ENCODE peak calls at places on chromosomes 3 and 15, in five cellular contexts. One of them, this sample, is unnamed.

GRCh38 chr3:152396867-152397266 is 128.1 kb downstream of the MBNL1 start:
- DNase-seq in fibroblast of pulmonary artery: peak
- DNase-seq in cardiac fibroblast: peak
- DNase-seq in body of pancreas: no peak
- DNase-seq in PC-3: no peak
- DNase-seq in this sample: no peak

GRCh38 chr3:72547183-72547582 is 301.1 kb downstream of the SHQ1 start:
- DNase-seq in fibroblast of pulmonary artery: no peak
- DNase-seq in body of pancreas: peak
- DNase-seq in PC-3: no peak
- DNase-seq in cardiac fibroblast: no peak
- DNase-seq in this sample: no peak

GRCh38 chr3:111919370-111920065 is 59.3 kb upstream of the ABHD10 start:
- DNase-seq in body of pancreas: no peak
- DNase-seq in PC-3: no peak
- DNase-seq in cardiac fibroblast: no peak
- DNase-seq in fibroblast of pulmonary artery: no peak
- DNase-seq in this sample: no peak

GRCh38 chr3:82521657-82522056 is 760.2 kb upstream of the GBE1 start:
- DNase-seq in fibroblast of pulmonary artery: no peak
- DNase-seq in body of pancreas: no peak
- DNase-seq in PC-3: no peak
- DNase-seq in cardiac fibroblast: no peak
- DNase-seq in this sample: no peak

GRCh38 chr3:158683216-158683975 is 10.9 kb upstream of the LXN start:
- DNase-seq in cardiac fibroblast: peak
- DNase-seq in body of pancreas: no peak
- DNase-seq in fibroblast of pulmonary artery: peak
- DNase-seq in PC-3: peak
- DNase-seq in this sample: peak

GRCh38 chr15:85622432-85622831 is 172.3 kb downstream of the KLHL25 start:
- DNase-seq in cardiac fibroblast: peak
- DNase-seq in body of pancreas: no peak
- DNase-seq in PC-3: no peak
- DNase-seq in fibroblast of pulmonary artery: no peak
- DNase-seq in this sample: no peak

GRCh38 chr15:68211656-68212320 is 6.7 kb upstream of the CALML4 start:
- DNase-seq in cardiac fibroblast: no peak
- DNase-seq in body of pancreas: no peak
- DNase-seq in PC-3: no peak
- DNase-seq in fibroblast of pulmonary artery: no peak
- DNase-seq in this sample: no peak

GRCh38 chr3:72229952-72230351 is 445.0 kb upstream of the PROK2 start:
- DNase-seq in cardiac fibroblast: no peak
- DNase-seq in fibroblast of pulmonary artery: no peak
- DNase-seq in PC-3: peak
- DNase-seq in body of pancreas: peak
- DNase-seq in this sample: no peak

GRCh38 chr3:41095702-41096101 is 103.6 kb upstream of the CTNNB1 start:
- DNase-seq in body of pancreas: no peak
- DNase-seq in PC-3: no peak
- DNase-seq in fibroblast of pulmonary artery: peak
- DNase-seq in cardiac fibroblast: peak
- DNase-seq in this sample: no peak

GRCh38 chr3:23671901-23672589 is 133.7 kb upstream of the UBE2E1 start:
- DNase-seq in cardiac fibroblast: no peak
- DNase-seq in PC-3: peak
- DNase-seq in fibroblast of pulmonary artery: peak
- DNase-seq in body of pancreas: peak
- DNase-seq in this sample: no peak

GRCh38 chr3:20111836-20112235 is 71.6 kb downstream of the KAT2B start:
- DNase-seq in fibroblast of pulmonary artery: no peak
- DNase-seq in PC-3: peak
- DNase-seq in body of pancreas: no peak
- DNase-seq in cardiac fibroblast: peak
- DNase-seq in this sample: peak

GRCh38 chr3:13110678-13111116 is 37.5 kb upstream of the IQSEC1 start:
- DNase-seq in PC-3: peak
- DNase-seq in body of pancreas: peak
- DNase-seq in cardiac fibroblast: no peak
- DNase-seq in fibroblast of pulmonary artery: no peak
- DNase-seq in this sample: no peak

GRCh38 chr3:158094235-158094916 is 11.8 kb downstream of the SHOX2 start:
- DNase-seq in cardiac fibroblast: no peak
- DNase-seq in body of pancreas: no peak
- DNase-seq in fibroblast of pulmonary artery: no peak
- DNase-seq in PC-3: no peak
- DNase-seq in this sample: no peak

GRCh38 chr3:48151807-48152427 is 36.3 kb downstream of the CDC25A start:
- DNase-seq in body of pancreas: peak
- DNase-seq in PC-3: peak
- DNase-seq in cardiac fibroblast: no peak
- DNase-seq in fibroblast of pulmonary artery: no peak
- DNase-seq in this sample: no peak

GRCh38 chr15:34944946-34945345 is 24.6 kb downstream of the AQR start:
- DNase-seq in PC-3: no peak
- DNase-seq in cardiac fibroblast: no peak
- DNase-seq in fibroblast of pulmonary artery: no peak
- DNase-seq in body of pancreas: no peak
- DNase-seq in this sample: no peak

GRCh38 chr15:55241895-55242294 is 45.2 kb upstream of the RSL24D1 start:
- DNase-seq in body of pancreas: no peak
- DNase-seq in fibroblast of pulmonary artery: peak
- DNase-seq in cardiac fibroblast: peak
- DNase-seq in PC-3: no peak
- DNase-seq in this sample: no peak

GRCh38 chr3:116815831-116816588 is 106.4 kb downstream of the TUSC7 start:
- DNase-seq in fibroblast of pulmonary artery: peak
- DNase-seq in PC-3: no peak
- DNase-seq in cardiac fibroblast: no peak
- DNase-seq in body of pancreas: no peak
- DNase-seq in this sample: peak

GRCh38 chr3:183912895-183913579 is 28.4 kb upstream of the PARL start:
- DNase-seq in PC-3: peak
- DNase-seq in body of pancreas: peak
- DNase-seq in cardiac fibroblast: no peak
- DNase-seq in fibroblast of pulmonary artery: no peak
- DNase-seq in this sample: no peak

GRCh38 chr15:25688166-25688565 is 175.0 kb downstream of the ATP10A start:
- DNase-seq in body of pancreas: no peak
- DNase-seq in cardiac fibroblast: no peak
- DNase-seq in PC-3: no peak
- DNase-seq in fibroblast of pulmonary artery: no peak
- DNase-seq in this sample: no peak

GRCh38 chr3:126129408-126129891 is 45.5 kb upstream of the SLC41A3 start:
- DNase-seq in cardiac fibroblast: peak
- DNase-seq in PC-3: peak
- DNase-seq in fibroblast of pulmonary artery: peak
- DNase-seq in body of pancreas: peak
- DNase-seq in this sample: no peak

GRCh38 chr15:75695206-75695605 is 17.4 kb downstream of the CSPG4 start:
- DNase-seq in PC-3: no peak
- DNase-seq in body of pancreas: no peak
- DNase-seq in fibroblast of pulmonary artery: no peak
- DNase-seq in cardiac fibroblast: no peak
- DNase-seq in this sample: no peak

GRCh38 chr15:26013946-26014345 is 150.8 kb upstream of the ATP10A start:
- DNase-seq in fibroblast of pulmonary artery: no peak
- DNase-seq in PC-3: peak
- DNase-seq in cardiac fibroblast: no peak
- DNase-seq in body of pancreas: no peak
- DNase-seq in this sample: no peak

GRCh38 chr3:113212155-113212844 is 943 bp downstream of the BOC start:
- DNase-seq in fibroblast of pulmonary artery: peak
- DNase-seq in PC-3: peak
- DNase-seq in cardiac fibroblast: peak
- DNase-seq in body of pancreas: peak
- DNase-seq in this sample: peak

GRCh38 chr3:174859109-174859735 is at the start of gene NAALADL2:
- DNase-seq in body of pancreas: no peak
- DNase-seq in fibroblast of pulmonary artery: no peak
- DNase-seq in PC-3: peak
- DNase-seq in cardiac fibroblast: no peak
- DNase-seq in this sample: no peak

GRCh38 chr15:39236375-39236774 is 344.5 kb upstream of the THBS1 start:
- DNase-seq in cardiac fibroblast: no peak
- DNase-seq in body of pancreas: no peak
- DNase-seq in PC-3: no peak
- DNase-seq in fibroblast of pulmonary artery: no peak
- DNase-seq in this sample: no peak

GRCh38 chr3:161171113-161171512 is 50.0 kb upstream of the NMD3 start:
- DNase-seq in fibroblast of pulmonary artery: peak
- DNase-seq in body of pancreas: peak
- DNase-seq in PC-3: peak
- DNase-seq in cardiac fibroblast: peak
- DNase-seq in this sample: peak

GRCh38 chr3:8589880-8590556 is 54.6 kb downstream of the SSUH2 start:
- DNase-seq in cardiac fibroblast: no peak
- DNase-seq in fibroblast of pulmonary artery: no peak
- DNase-seq in PC-3: no peak
- DNase-seq in body of pancreas: no peak
- DNase-seq in this sample: peak

GRCh38 chr15:25797035-25797434 is 66.1 kb downstream of the ATP10A start:
- DNase-seq in cardiac fibroblast: no peak
- DNase-seq in fibroblast of pulmonary artery: no peak
- DNase-seq in body of pancreas: no peak
- DNase-seq in PC-3: no peak
- DNase-seq in this sample: no peak

GRCh38 chr15:73832657-73833056 is 40.7 kb upstream of the TBC1D21 start:
- DNase-seq in PC-3: no peak
- DNase-seq in fibroblast of pulmonary artery: peak
- DNase-seq in body of pancreas: no peak
- DNase-seq in cardiac fibroblast: no peak
- DNase-seq in this sample: no peak

GRCh38 chr3:61333562-61333961 is 82.3 kb upstream of the FHIT start:
- DNase-seq in cardiac fibroblast: no peak
- DNase-seq in body of pancreas: no peak
- DNase-seq in PC-3: no peak
- DNase-seq in fibroblast of pulmonary artery: no peak
- DNase-seq in this sample: no peak

GRCh38 chr3:71166839-71167238 is 416.7 kb downstream of the FOXP1 start:
- DNase-seq in PC-3: no peak
- DNase-seq in cardiac fibroblast: no peak
- DNase-seq in fibroblast of pulmonary artery: no peak
- DNase-seq in body of pancreas: no peak
- DNase-seq in this sample: no peak
- TF ChIP-seq CTCF in PC-3: no peak
- TF ChIP-seq CTCF in cardiac fibroblast: no peak
- TF ChIP-seq CTCF in fibroblast of pulmonary artery: no peak
- TF ChIP-seq CTCF in body of pancreas: no peak
- TF ChIP-seq CTCF in this sample: no peak

GRCh38 chr3:122858373-122858772 is 63.5 kb downstream of the SLC49A4 start:
- DNase-seq in body of pancreas: no peak
- DNase-seq in fibroblast of pulmonary artery: peak
- DNase-seq in PC-3: peak
- DNase-seq in cardiac fibroblast: peak
- DNase-seq in this sample: peak
- TF ChIP-seq CTCF in body of pancreas: no peak
- TF ChIP-seq CTCF in fibroblast of pulmonary artery: peak
- TF ChIP-seq CTCF in PC-3: peak
- TF ChIP-seq CTCF in cardiac fibroblast: peak
- TF ChIP-seq CTCF in this sample: peak

GRCh38 chr3:49198161-49198560 is 26.8 kb downstream of the KLHDC8B start:
- DNase-seq in cardiac fibroblast: no peak
- DNase-seq in fibroblast of pulmonary artery: no peak
- DNase-seq in body of pancreas: no peak
- DNase-seq in PC-3: no peak
- DNase-seq in this sample: no peak
- TF ChIP-seq CTCF in cardiac fibroblast: no peak
- TF ChIP-seq CTCF in fibroblast of pulmonary artery: no peak
- TF ChIP-seq CTCF in body of pancreas: no peak
- TF ChIP-seq CTCF in PC-3: no peak
- TF ChIP-seq CTCF in this sample: no peak

DNA sequence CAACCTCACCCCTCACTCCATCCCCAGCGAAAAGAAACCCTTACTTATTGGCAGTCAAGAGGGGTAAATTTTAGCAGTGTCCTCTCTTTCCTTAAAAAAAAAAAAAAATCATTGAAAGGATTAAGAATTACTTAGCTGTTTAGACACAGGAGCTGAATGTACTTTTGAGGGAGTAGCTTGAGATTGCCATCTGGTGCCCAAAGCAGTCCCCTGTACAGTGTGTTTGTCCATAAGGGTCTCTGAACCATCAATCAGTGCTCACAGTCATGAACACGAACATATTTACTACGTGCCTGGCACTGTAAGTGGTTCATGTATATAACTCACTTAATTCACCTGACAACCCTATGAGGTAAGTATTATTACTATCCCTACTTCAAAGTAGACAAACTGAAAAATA is 463.5 kb downstream of the RAP2B start:
- DNase-seq in body of pancreas: no peak
- DNase-seq in fibroblast of pulmonary artery: no peak
- DNase-seq in cardiac fibroblast: no peak
- DNase-seq in PC-3: no peak
- DNase-seq in this sample: no peak
- TF ChIP-seq CTCF in body of pancreas: no peak
- TF ChIP-seq CTCF in fibroblast of pulmonary artery: no peak
- TF ChIP-seq CTCF in cardiac fibroblast: no peak
- TF ChIP-seq CTCF in PC-3: no peak
- TF ChIP-seq CTCF in this sample: peak

GRCh38 chr15:100642950-100643338 is 40.6 kb downstream of the ASB7 start:
- DNase-seq in fibroblast of pulmonary artery: no peak
- DNase-seq in PC-3: no peak
- DNase-seq in body of pancreas: no peak
- DNase-seq in cardiac fibroblast: no peak
- DNase-seq in this sample: no peak
- TF ChIP-seq CTCF in fibroblast of pulmonary artery: no peak
- TF ChIP-seq CTCF in PC-3: no peak
- TF ChIP-seq CTCF in body of pancreas: no peak
- TF ChIP-seq CTCF in cardiac fibroblast: no peak
- TF ChIP-seq CTCF in this sample: no peak

DNA sequence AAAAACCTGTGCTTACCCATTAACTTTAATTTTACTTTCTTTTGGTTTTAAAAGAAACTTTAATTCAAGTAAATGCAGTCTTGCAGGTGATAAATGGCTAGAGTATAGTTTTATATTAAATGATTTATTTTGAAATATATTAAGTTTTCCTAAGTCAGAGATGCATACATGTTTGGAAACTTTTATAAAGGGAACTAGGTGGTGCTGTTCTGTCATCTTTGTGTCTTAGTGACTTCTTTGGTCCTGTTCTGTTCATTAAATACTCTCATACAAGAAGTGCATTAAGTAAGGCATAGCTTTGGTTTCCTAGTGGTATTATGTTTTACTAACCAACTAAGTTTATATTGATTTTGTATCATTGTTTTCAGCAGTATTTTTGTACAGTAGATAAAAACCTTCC is 15.6 kb downstream of the CADM2 start:
- DNase-seq in PC-3: peak
- DNase-seq in fibroblast of pulmonary artery: no peak
- DNase-seq in cardiac fibroblast: no peak
- DNase-seq in body of pancreas: no peak
- DNase-seq in this sample: no peak
- TF ChIP-seq CTCF in PC-3: peak
- TF ChIP-seq CTCF in fibroblast of pulmonary artery: no peak
- TF ChIP-seq CTCF in cardiac fibroblast: no peak
- TF ChIP-seq CTCF in body of pancreas: no peak
- TF ChIP-seq CTCF in this sample: no peak